ENCODE peak calls at places on chromosomes 4 and X, in seven cellular contexts. One of them, this sample, is unnamed. For H3K27me3 and H3K4me1, the result is how much of the 10 kb centered on the place peaks cover.

GRCh38 chr4:10698172-10698571 is 13.6 kb upstream of the CLNK start:
- DNase-seq in GM12878: no peak
- DNase-seq in suprapubic skin: no peak
- DNase-seq in adrenal gland: no peak
- DNase-seq in esophagus squamous epithelium: no peak
- DNase-seq in uterus: no peak
- DNase-seq in upper lobe of left lung: no peak
- DNase-seq in this sample: no peak

GRCh38 chrX:129781134-129782014 is 1.6 kb downstream of the SASH3 start:
- DNase-seq in suprapubic skin: no peak
- DNase-seq in upper lobe of left lung: no peak
- DNase-seq in uterus: no peak
- DNase-seq in GM12878: peak
- DNase-seq in esophagus squamous epithelium: peak
- DNase-seq in adrenal gland: peak
- DNase-seq in this sample: no peak

GRCh38 chrX:124256981-124257380 is 75.5 kb upstream of the TEX13D start:
- DNase-seq in esophagus squamous epithelium: no peak
- DNase-seq in upper lobe of left lung: no peak
- DNase-seq in uterus: no peak
- DNase-seq in GM12878: no peak
- DNase-seq in suprapubic skin: no peak
- DNase-seq in adrenal gland: no peak
- DNase-seq in this sample: no peak

GRCh38 chr4:22679518-22679897 is 13.2 kb upstream of the GBA3 start:
- DNase-seq in suprapubic skin: no peak
- DNase-seq in upper lobe of left lung: no peak
- DNase-seq in adrenal gland: no peak
- DNase-seq in uterus: no peak
- DNase-seq in GM12878: no peak
- DNase-seq in esophagus squamous epithelium: no peak
- DNase-seq in this sample: no peak

GRCh38 chrX:79167437-79167836 is 22.9 kb downstream of the GPR174 start:
- DNase-seq in GM12878: no peak
- DNase-seq in adrenal gland: no peak
- DNase-seq in upper lobe of left lung: no peak
- DNase-seq in suprapubic skin: no peak
- DNase-seq in uterus: no peak
- DNase-seq in esophagus squamous epithelium: no peak
- DNase-seq in this sample: no peak

GRCh38 chr4:111494971-111495370 is 650.3 kb upstream of the FAM241A start:
- DNase-seq in uterus: no peak
- DNase-seq in upper lobe of left lung: no peak
- DNase-seq in esophagus squamous epithelium: no peak
- DNase-seq in suprapubic skin: no peak
- DNase-seq in adrenal gland: no peak
- DNase-seq in GM12878: no peak
- DNase-seq in this sample: no peak

GRCh38 chrX:9465380-9466114 is 689 bp downstream of the TBL1X start:
- DNase-seq in upper lobe of left lung: peak
- DNase-seq in adrenal gland: no peak
- DNase-seq in uterus: peak
- DNase-seq in esophagus squamous epithelium: no peak
- DNase-seq in GM12878: no peak
- DNase-seq in suprapubic skin: no peak
- DNase-seq in this sample: no peak

GRCh38 chr4:110878992-110879391 is 256.1 kb upstream of the PITX2 start:
- DNase-seq in suprapubic skin: no peak
- DNase-seq in adrenal gland: no peak
- DNase-seq in GM12878: no peak
- DNase-seq in upper lobe of left lung: no peak
- DNase-seq in esophagus squamous epithelium: no peak
- DNase-seq in uterus: no peak
- DNase-seq in this sample: no peak

GRCh38 chr4:62377700-62378099 is 1177.6 kb downstream of the ADGRL3 start:
- DNase-seq in suprapubic skin: no peak
- DNase-seq in GM12878: no peak
- DNase-seq in adrenal gland: no peak
- DNase-seq in uterus: no peak
- DNase-seq in esophagus squamous epithelium: no peak
- DNase-seq in upper lobe of left lung: no peak
- DNase-seq in this sample: no peak

GRCh38 chr4:92129408-92129994 is 174.3 kb upstream of the GRID2 start:
- DNase-seq in suprapubic skin: no peak
- DNase-seq in adrenal gland: no peak
- DNase-seq in upper lobe of left lung: no peak
- DNase-seq in esophagus squamous epithelium: no peak
- DNase-seq in GM12878: no peak
- DNase-seq in uterus: no peak
- DNase-seq in this sample: no peak

GRCh38 chrX:129653985-129654651 is 638 bp downstream of the APLN start:
- DNase-seq in upper lobe of left lung: peak
- DNase-seq in GM12878: no peak
- DNase-seq in adrenal gland: no peak
- DNase-seq in esophagus squamous epithelium: no peak
- DNase-seq in uterus: peak
- DNase-seq in suprapubic skin: no peak
- DNase-seq in this sample: peak

GRCh38 chrX:137568741-137569469 is 3.0 kb downstream of the ZIC3 start:
- DNase-seq in suprapubic skin: no peak
- DNase-seq in adrenal gland: no peak
- DNase-seq in upper lobe of left lung: no peak
- DNase-seq in uterus: no peak
- DNase-seq in GM12878: no peak
- DNase-seq in esophagus squamous epithelium: no peak
- DNase-seq in this sample: no peak

GRCh38 chrX:113741744-113742143 is 842.1 kb upstream of the HTR2C start:
- DNase-seq in suprapubic skin: no peak
- DNase-seq in GM12878: no peak
- DNase-seq in upper lobe of left lung: no peak
- DNase-seq in uterus: no peak
- DNase-seq in esophagus squamous epithelium: no peak
- DNase-seq in adrenal gland: peak
- DNase-seq in this sample: no peak

GRCh38 chr4:119300072-119300387 is 21.9 kb downstream of the FABP2 start:
- DNase-seq in GM12878: peak
- DNase-seq in adrenal gland: peak
- DNase-seq in esophagus squamous epithelium: no peak
- DNase-seq in upper lobe of left lung: no peak
- DNase-seq in uterus: peak
- DNase-seq in suprapubic skin: no peak
- DNase-seq in this sample: peak

GRCh38 chr4:107213880-107214279 is 177.8 kb upstream of the DKK2 start:
- DNase-seq in GM12878: no peak
- DNase-seq in suprapubic skin: no peak
- DNase-seq in adrenal gland: no peak
- DNase-seq in esophagus squamous epithelium: no peak
- DNase-seq in upper lobe of left lung: no peak
- DNase-seq in uterus: no peak
- DNase-seq in this sample: no peak

GRCh38 chr4:20192754-20193521 is 58.8 kb upstream of the SLIT2 start:
- DNase-seq in suprapubic skin: no peak
- DNase-seq in esophagus squamous epithelium: no peak
- DNase-seq in GM12878: no peak
- DNase-seq in upper lobe of left lung: no peak
- DNase-seq in uterus: no peak
- DNase-seq in adrenal gland: no peak
- DNase-seq in this sample: no peak

GRCh38 chrX:65667503-65668355 is at the start of gene MSN:
- DNase-seq in esophagus squamous epithelium: no peak
- DNase-seq in suprapubic skin: peak
- DNase-seq in adrenal gland: peak
- DNase-seq in upper lobe of left lung: peak
- DNase-seq in uterus: peak
- DNase-seq in GM12878: no peak
- DNase-seq in this sample: peak

GRCh38 chrX:153739754-153740486 is 15.3 kb downstream of the ABCD1 start:
- DNase-seq in upper lobe of left lung: no peak
- DNase-seq in adrenal gland: no peak
- DNase-seq in uterus: no peak
- DNase-seq in GM12878: no peak
- DNase-seq in suprapubic skin: no peak
- DNase-seq in esophagus squamous epithelium: no peak
- DNase-seq in this sample: no peak

GRCh38 chr4:125719987-125720386 is 405.2 kb downstream of the FAT4 start:
- DNase-seq in suprapubic skin: no peak
- DNase-seq in esophagus squamous epithelium: no peak
- DNase-seq in adrenal gland: no peak
- DNase-seq in upper lobe of left lung: no peak
- DNase-seq in uterus: no peak
- DNase-seq in GM12878: no peak
- DNase-seq in this sample: no peak

GRCh38 chr4:125044886-125045285 is 269.9 kb upstream of the FAT4 start:
- DNase-seq in adrenal gland: no peak
- DNase-seq in upper lobe of left lung: no peak
- DNase-seq in suprapubic skin: no peak
- DNase-seq in uterus: no peak
- DNase-seq in GM12878: no peak
- DNase-seq in esophagus squamous epithelium: no peak
- DNase-seq in this sample: no peak

GRCh38 chrX:42398967-42399631 is 378.9 kb downstream of the PPP1R2C start:
- DNase-seq in esophagus squamous epithelium: no peak
- DNase-seq in upper lobe of left lung: no peak
- DNase-seq in suprapubic skin: no peak
- DNase-seq in adrenal gland: no peak
- DNase-seq in uterus: no peak
- DNase-seq in GM12878: no peak
- DNase-seq in this sample: peak

GRCh38 chr4:39452860-39453587 is 5.7 kb downstream of the RPL9 start:
- DNase-seq in GM12878: no peak
- DNase-seq in adrenal gland: no peak
- DNase-seq in upper lobe of left lung: no peak
- DNase-seq in suprapubic skin: no peak
- DNase-seq in esophagus squamous epithelium: no peak
- DNase-seq in uterus: no peak
- DNase-seq in this sample: no peak
- TF ChIP-seq POLR2A in GM12878: peak
- TF ChIP-seq POLR2A in adrenal gland: no peak
- TF ChIP-seq POLR2A in upper lobe of left lung: no peak
- TF ChIP-seq POLR2A in suprapubic skin: no peak
- TF ChIP-seq POLR2A in esophagus squamous epithelium: no peak
- TF ChIP-seq POLR2A in uterus: no peak
- TF ChIP-seq POLR2A in this sample: no peak

DNA sequence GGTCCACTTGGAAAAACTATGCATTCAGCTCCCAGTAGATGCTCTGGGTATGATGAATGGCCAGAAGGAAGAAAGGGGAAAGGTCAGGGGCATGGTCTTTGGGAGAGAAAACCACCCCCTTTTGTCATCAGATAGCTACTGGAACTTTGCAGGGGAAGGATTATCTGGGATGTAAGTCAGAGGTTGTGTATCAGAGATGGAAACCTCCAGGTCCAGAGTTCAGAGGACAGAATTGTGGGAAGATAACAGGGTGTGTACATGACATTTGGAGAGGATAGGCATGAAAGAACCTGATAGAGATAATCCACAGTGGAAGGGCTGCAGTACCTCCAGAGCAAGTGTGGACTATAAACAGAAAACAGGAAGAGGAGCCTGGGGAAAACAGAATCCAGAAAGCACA is 262.7 kb downstream of the SPRY1 start:
- DNase-seq in esophagus squamous epithelium: no peak
- DNase-seq in GM12878: no peak
- DNase-seq in adrenal gland: no peak
- DNase-seq in upper lobe of left lung: no peak
- DNase-seq in suprapubic skin: no peak
- DNase-seq in uterus: no peak
- DNase-seq in this sample: no peak
- H3K27me3 ChIP-seq in esophagus squamous epithelium: under half
- H3K27me3 ChIP-seq in GM12878: under half
- H3K27me3 ChIP-seq in adrenal gland: under half
- H3K27me3 ChIP-seq in upper lobe of left lung: under half
- H3K27me3 ChIP-seq in suprapubic skin: under half
- H3K27me3 ChIP-seq in uterus: under half
- H3K27me3 ChIP-seq in this sample: under half

GRCh38 chr4:169800541-169800940 is 42.8 kb upstream of the HPF1 start:
- DNase-seq in esophagus squamous epithelium: no peak
- DNase-seq in suprapubic skin: no peak
- DNase-seq in upper lobe of left lung: no peak
- DNase-seq in adrenal gland: no peak
- DNase-seq in GM12878: no peak
- DNase-seq in uterus: no peak
- DNase-seq in this sample: no peak
- H3K4me1 ChIP-seq in esophagus squamous epithelium: under half
- H3K4me1 ChIP-seq in suprapubic skin: under half
- H3K4me1 ChIP-seq in upper lobe of left lung: under half
- H3K4me1 ChIP-seq in adrenal gland: under half
- H3K4me1 ChIP-seq in GM12878: under half
- H3K4me1 ChIP-seq in uterus: under half
- H3K4me1 ChIP-seq in this sample: under half

GRCh38 chrX:73213734-73214133 is 917 bp downstream of the NAP1L2 start:
- DNase-seq in GM12878: no peak
- DNase-seq in upper lobe of left lung: no peak
- DNase-seq in uterus: no peak
- DNase-seq in adrenal gland: no peak
- DNase-seq in suprapubic skin: no peak
- DNase-seq in esophagus squamous epithelium: no peak
- DNase-seq in this sample: no peak

GRCh38 chrX:73215263-73215662 is 612 bp upstream of the NAP1L2 start:
- DNase-seq in esophagus squamous epithelium: no peak
- DNase-seq in adrenal gland: no peak
- DNase-seq in upper lobe of left lung: no peak
- DNase-seq in GM12878: no peak
- DNase-seq in uterus: no peak
- DNase-seq in suprapubic skin: no peak
- DNase-seq in this sample: no peak

DNA sequence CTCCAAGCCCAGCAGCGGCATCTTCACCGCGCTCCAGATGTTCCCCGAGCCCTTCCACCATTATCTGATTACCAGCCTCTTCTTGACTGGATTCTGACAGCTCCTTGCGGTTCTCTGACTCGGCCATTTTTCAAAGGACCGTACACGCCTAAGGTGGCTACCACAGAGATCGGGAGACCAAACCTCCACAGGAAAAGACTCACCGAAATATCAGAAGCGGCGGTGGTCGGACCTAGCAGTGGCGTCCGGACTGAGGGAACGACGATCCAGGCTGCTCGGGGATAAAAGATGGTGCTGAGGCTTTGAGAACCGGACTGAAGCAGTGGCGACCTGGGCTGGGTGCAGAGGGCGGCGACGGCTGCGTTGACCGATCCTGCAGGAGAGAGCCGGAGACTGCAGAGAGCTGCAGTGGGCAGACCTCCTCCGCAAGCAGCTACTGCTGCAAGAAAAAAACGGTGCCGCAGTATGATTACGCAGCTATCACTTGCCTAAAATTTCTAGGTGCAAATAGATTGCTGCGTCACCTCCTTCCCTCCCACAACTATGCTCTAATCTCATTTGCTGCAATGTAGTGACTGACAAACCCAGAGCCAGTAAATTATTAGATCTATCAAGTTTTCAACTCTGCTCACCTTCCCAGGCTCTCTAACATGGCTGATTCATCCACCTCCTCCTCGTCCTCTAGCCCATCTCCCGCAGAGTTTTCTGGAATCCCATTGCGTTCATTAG is at the start of gene NAP1L2:
- DNase-seq in GM12878: no peak
- DNase-seq in esophagus squamous epithelium: no peak
- DNase-seq in adrenal gland: peak
- DNase-seq in suprapubic skin: no peak
- DNase-seq in uterus: peak
- DNase-seq in upper lobe of left lung: peak
- DNase-seq in this sample: peak
- TF ChIP-seq POLR2A in GM12878: peak
- TF ChIP-seq POLR2A in esophagus squamous epithelium: no peak
- TF ChIP-seq POLR2A in adrenal gland: peak
- TF ChIP-seq POLR2A in suprapubic skin: no peak
- TF ChIP-seq POLR2A in uterus: peak
- TF ChIP-seq POLR2A in upper lobe of left lung: no peak
- TF ChIP-seq POLR2A in this sample: peak

GRCh38 chrX:146854281-146854680 is 39.7 kb upstream of the CXorf51A start:
- DNase-seq in esophagus squamous epithelium: no peak
- DNase-seq in GM12878: no peak
- DNase-seq in adrenal gland: no peak
- DNase-seq in uterus: no peak
- DNase-seq in upper lobe of left lung: no peak
- DNase-seq in suprapubic skin: no peak
- DNase-seq in this sample: no peak
- H3K27me3 ChIP-seq in esophagus squamous epithelium: under half
- H3K27me3 ChIP-seq in GM12878: under half
- H3K27me3 ChIP-seq in adrenal gland: under half
- H3K27me3 ChIP-seq in uterus: under half
- H3K27me3 ChIP-seq in upper lobe of left lung: under half
- H3K27me3 ChIP-seq in suprapubic skin: under half
- H3K27me3 ChIP-seq in this sample: under half

This sample was measured in body of pancreas.